ENCODE peak calls at places on chromosomes 16 and 17, in nine cellular contexts. One of them, this sample, is unnamed.

GRCh38 chr16:81599034-81599744 is 154.6 kb downstream of the CMIP start:
- DNase-seq in H9: no peak
- DNase-seq in neural progenitor cell: no peak
- DNase-seq in mesenchymal stem cell: no peak
- DNase-seq in stomach: peak; percentile 75
- DNase-seq in esophagus squamous epithelium: no peak
- DNase-seq in cardiac muscle cell: no peak
- DNase-seq in lower lobe of right lung: no peak
- DNase-seq in osteoblast: peak; percentile 18
- DNase-seq in this sample: no peak

GRCh38 chr16:3698941-3699340 is 18.4 kb downstream of the TRAP1 start:
- DNase-seq in osteoblast: no peak
- DNase-seq in cardiac muscle cell: no peak
- DNase-seq in esophagus squamous epithelium: no peak
- DNase-seq in H9: no peak
- DNase-seq in stomach: no peak
- DNase-seq in mesenchymal stem cell: no peak
- DNase-seq in neural progenitor cell: no peak
- DNase-seq in lower lobe of right lung: no peak
- DNase-seq in this sample: no peak

GRCh38 chr16:1913327-1914083 is 4.7 kb downstream of the HS3ST6 start:
- DNase-seq in stomach: peak; percentile 83
- DNase-seq in neural progenitor cell: peak; percentile 1
- DNase-seq in cardiac muscle cell: no peak
- DNase-seq in osteoblast: peak; percentile 84
- DNase-seq in mesenchymal stem cell: no peak
- DNase-seq in esophagus squamous epithelium: no peak
- DNase-seq in lower lobe of right lung: peak; percentile 79
- DNase-seq in H9: no peak
- DNase-seq in this sample: no peak

GRCh38 chr17:2158011-2158410 is 103.1 kb downstream of the HIC1 start:
- DNase-seq in mesenchymal stem cell: peak; percentile 97
- DNase-seq in lower lobe of right lung: no peak
- DNase-seq in osteoblast: peak; percentile 77
- DNase-seq in neural progenitor cell: no peak
- DNase-seq in stomach: no peak
- DNase-seq in esophagus squamous epithelium: no peak
- DNase-seq in cardiac muscle cell: no peak
- DNase-seq in H9: no peak
- DNase-seq in this sample: no peak

GRCh38 chr16:69310479-69311114 is 553 bp upstream of the VPS4A start:
- DNase-seq in mesenchymal stem cell: no peak
- DNase-seq in osteoblast: no peak
- DNase-seq in H9: no peak
- DNase-seq in cardiac muscle cell: no peak
- DNase-seq in stomach: no peak
- DNase-seq in lower lobe of right lung: no peak
- DNase-seq in esophagus squamous epithelium: no peak
- DNase-seq in neural progenitor cell: no peak
- DNase-seq in this sample: no peak

GRCh38 chr16:86030116-86030515 is 131.2 kb downstream of the IRF8 start:
- DNase-seq in mesenchymal stem cell: no peak
- DNase-seq in cardiac muscle cell: no peak
- DNase-seq in H9: no peak
- DNase-seq in neural progenitor cell: no peak
- DNase-seq in stomach: no peak
- DNase-seq in osteoblast: no peak
- DNase-seq in esophagus squamous epithelium: no peak
- DNase-seq in lower lobe of right lung: no peak
- DNase-seq in this sample: peak; percentile 11

GRCh38 chr16:75317101-75317522 is 65.7 kb upstream of the BCAR1 start:
- DNase-seq in cardiac muscle cell: no peak
- DNase-seq in lower lobe of right lung: no peak
- DNase-seq in mesenchymal stem cell: peak; percentile 42
- DNase-seq in stomach: no peak
- DNase-seq in neural progenitor cell: no peak
- DNase-seq in osteoblast: no peak
- DNase-seq in esophagus squamous epithelium: no peak
- DNase-seq in H9: no peak
- DNase-seq in this sample: no peak

GRCh38 chr16:21990381-21990944 is 10.5 kb downstream of the PDZD9 start:
- DNase-seq in osteoblast: no peak
- DNase-seq in cardiac muscle cell: no peak
- DNase-seq in esophagus squamous epithelium: no peak
- DNase-seq in mesenchymal stem cell: no peak
- DNase-seq in stomach: no peak
- DNase-seq in neural progenitor cell: no peak
- DNase-seq in H9: no peak
- DNase-seq in lower lobe of right lung: no peak
- DNase-seq in this sample: no peak

GRCh38 chr17:78818932-78819331 is 21.7 kb downstream of the USP36 start:
- DNase-seq in stomach: peak; percentile 33
- DNase-seq in lower lobe of right lung: no peak
- DNase-seq in mesenchymal stem cell: peak; percentile 28
- DNase-seq in cardiac muscle cell: no peak
- DNase-seq in neural progenitor cell: no peak
- DNase-seq in osteoblast: no peak
- DNase-seq in H9: no peak
- DNase-seq in esophagus squamous epithelium: no peak
- DNase-seq in this sample: no peak

GRCh38 chr17:4541041-4541327 is 14.2 kb downstream of the MYBBP1A start:
- DNase-seq in esophagus squamous epithelium: no peak
- DNase-seq in lower lobe of right lung: no peak
- DNase-seq in stomach: no peak
- DNase-seq in neural progenitor cell: no peak
- DNase-seq in cardiac muscle cell: no peak
- DNase-seq in osteoblast: no peak
- DNase-seq in H9: no peak
- DNase-seq in mesenchymal stem cell: no peak
- DNase-seq in this sample: no peak

GRCh38 chr17:4541328-4542002 is 13.7 kb downstream of the MYBBP1A start:
- DNase-seq in lower lobe of right lung: peak; percentile 45
- DNase-seq in osteoblast: peak; percentile 85
- DNase-seq in H9: no peak
- DNase-seq in stomach: no peak
- DNase-seq in esophagus squamous epithelium: no peak
- DNase-seq in neural progenitor cell: no peak
- DNase-seq in cardiac muscle cell: no peak
- DNase-seq in mesenchymal stem cell: no peak
- DNase-seq in this sample: no peak

GRCh38 chr17:4539025-4539424 is 16.2 kb downstream of the MYBBP1A start:
- DNase-seq in lower lobe of right lung: no peak
- DNase-seq in esophagus squamous epithelium: no peak
- DNase-seq in stomach: no peak
- DNase-seq in mesenchymal stem cell: no peak
- DNase-seq in H9: no peak
- DNase-seq in osteoblast: peak; percentile 91
- DNase-seq in neural progenitor cell: no peak
- DNase-seq in cardiac muscle cell: no peak
- DNase-seq in this sample: no peak

GRCh38 chr17:4539576-4540223 is 15.5 kb downstream of the MYBBP1A start:
- DNase-seq in H9: no peak
- DNase-seq in lower lobe of right lung: no peak
- DNase-seq in stomach: no peak
- DNase-seq in esophagus squamous epithelium: no peak
- DNase-seq in osteoblast: no peak
- DNase-seq in cardiac muscle cell: no peak
- DNase-seq in mesenchymal stem cell: no peak
- DNase-seq in neural progenitor cell: no peak
- DNase-seq in this sample: no peak

DNA sequence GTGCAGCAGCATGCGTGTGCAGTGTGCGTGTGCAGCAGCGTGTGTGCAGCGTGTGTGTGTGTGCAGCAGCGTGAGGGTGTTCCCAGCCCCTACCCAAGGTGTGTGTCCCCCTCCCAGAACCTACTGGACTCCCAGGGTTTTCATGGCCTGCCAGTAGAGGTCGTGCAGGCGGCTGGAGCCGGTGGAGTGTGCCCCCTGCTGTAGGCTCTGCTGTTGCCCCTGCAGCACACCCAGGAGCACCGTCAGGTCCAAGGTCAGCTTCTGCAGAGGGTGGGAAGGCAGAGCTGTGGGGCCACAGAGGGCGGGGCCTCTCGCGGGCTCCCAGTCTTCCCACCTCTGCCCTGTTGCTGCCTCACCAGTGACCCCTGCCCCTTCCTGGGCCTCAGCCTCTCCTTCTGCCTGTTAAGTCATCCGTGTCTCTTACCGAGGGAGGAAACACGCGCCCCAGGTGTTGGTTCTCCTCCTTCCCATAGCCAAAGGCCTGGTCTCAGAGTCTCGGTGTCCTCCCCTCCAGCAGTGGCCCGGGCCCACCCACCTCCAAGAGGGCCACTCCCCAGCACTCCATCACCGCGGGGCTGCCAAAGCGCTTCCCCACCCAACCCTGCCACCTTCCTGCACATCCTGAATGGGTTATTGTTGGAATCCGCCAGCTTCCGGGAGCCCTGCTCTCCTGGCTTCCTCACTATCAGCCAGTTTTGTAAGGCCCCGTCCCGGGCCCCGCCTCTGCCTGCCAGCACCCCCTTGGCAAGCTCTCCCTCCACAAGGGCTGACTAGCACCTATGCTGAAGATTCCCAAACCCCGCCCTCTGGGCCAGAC is 14.8 kb downstream of the MYBBP1A start:
- DNase-seq in mesenchymal stem cell: no peak
- DNase-seq in H9: peak; percentile 68
- DNase-seq in neural progenitor cell: no peak
- DNase-seq in esophagus squamous epithelium: no peak
- DNase-seq in cardiac muscle cell: no peak
- DNase-seq in osteoblast: peak; percentile 91
- DNase-seq in stomach: peak; percentile 56
- DNase-seq in lower lobe of right lung: peak; percentile 55
- DNase-seq in this sample: peak; percentile 84
- H3K27ac ChIP-seq in mesenchymal stem cell: no peak overlapping the region
- H3K27ac ChIP-seq in H9: no peak overlapping the region
- H3K27ac ChIP-seq in neural progenitor cell: no peak overlapping the region
- H3K27ac ChIP-seq in esophagus squamous epithelium: peak overlapping the region; percentile 17
- H3K27ac ChIP-seq in cardiac muscle cell: no peak overlapping the region
- H3K27ac ChIP-seq in osteoblast: no peak overlapping the region
- H3K27ac ChIP-seq in stomach: peak overlapping the region; percentile 18
- H3K27ac ChIP-seq in lower lobe of right lung: peak overlapping the region; percentile 77
- H3K27ac ChIP-seq in this sample: no peak overlapping the region

DNA sequence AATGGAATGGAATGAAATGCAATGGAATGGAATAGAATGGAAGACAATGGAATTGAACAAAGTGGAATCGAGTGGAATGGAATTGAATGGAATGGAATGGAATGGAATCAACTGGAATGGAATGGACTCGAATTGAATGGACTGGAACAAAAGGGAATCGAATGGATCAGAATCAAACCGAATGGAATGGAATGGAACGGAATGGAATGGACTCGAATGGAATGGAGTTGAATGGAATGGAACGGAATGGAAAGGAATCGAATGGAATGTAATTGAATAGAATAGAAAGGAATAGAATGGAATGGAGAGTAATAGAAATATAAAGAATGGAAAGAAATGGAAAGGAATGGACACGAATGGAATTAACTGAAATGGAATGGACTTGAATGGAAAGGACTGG is 475.2 kb upstream of the WSB1 start:
- DNase-seq in H9: no peak
- DNase-seq in mesenchymal stem cell: peak; percentile 16
- DNase-seq in cardiac muscle cell: no peak
- DNase-seq in neural progenitor cell: peak; percentile 4
- DNase-seq in lower lobe of right lung: no peak
- DNase-seq in osteoblast: no peak
- DNase-seq in stomach: no peak
- DNase-seq in esophagus squamous epithelium: no peak
- DNase-seq in this sample: no peak
- H3K9me3 ChIP-seq in H9: peaks cover 100% of the 10 kb centered on the region
- H3K9me3 ChIP-seq in mesenchymal stem cell: peaks cover 96% of the 10 kb centered on the region
- H3K9me3 ChIP-seq in cardiac muscle cell: peaks cover 8% of the 10 kb centered on the region
- H3K9me3 ChIP-seq in neural progenitor cell: peaks cover 53% of the 10 kb centered on the region
- H3K9me3 ChIP-seq in lower lobe of right lung: peaks cover 87% of the 10 kb centered on the region
- H3K9me3 ChIP-seq in osteoblast: peaks cover 20% of the 10 kb centered on the region
- H3K9me3 ChIP-seq in stomach: peaks cover 95% of the 10 kb centered on the region
- H3K9me3 ChIP-seq in esophagus squamous epithelium: no peaks in the 10 kb centered on the region
- H3K9me3 ChIP-seq in this sample: peaks cover 100% of the 10 kb centered on the region

GRCh38 chr17:48491527-48492273 is 39.1 kb downstream of the HOXB1 start:
- DNase-seq in cardiac muscle cell: no peak
- DNase-seq in esophagus squamous epithelium: no peak
- DNase-seq in lower lobe of right lung: no peak
- DNase-seq in H9: no peak
- DNase-seq in osteoblast: no peak
- DNase-seq in mesenchymal stem cell: peak; percentile 85
- DNase-seq in stomach: no peak
- DNase-seq in neural progenitor cell: no peak
- DNase-seq in this sample: no peak

GRCh38 chr17:48497103-48497502 is 33.7 kb downstream of the HOXB1 start:
- DNase-seq in esophagus squamous epithelium: no peak
- DNase-seq in mesenchymal stem cell: peak; percentile 86
- DNase-seq in stomach: no peak
- DNase-seq in neural progenitor cell: no peak
- DNase-seq in cardiac muscle cell: no peak
- DNase-seq in lower lobe of right lung: no peak
- DNase-seq in H9: no peak
- DNase-seq in osteoblast: peak; percentile 76
- DNase-seq in this sample: no peak

GRCh38 chr17:48492401-48493298 is 38.2 kb downstream of the HOXB1 start:
- DNase-seq in stomach: peak; percentile 69
- DNase-seq in lower lobe of right lung: peak; percentile 72
- DNase-seq in esophagus squamous epithelium: no peak
- DNase-seq in neural progenitor cell: peak; percentile 72
- DNase-seq in osteoblast: peak; percentile 92
- DNase-seq in H9: peak; percentile 69
- DNase-seq in mesenchymal stem cell: peak; percentile 91
- DNase-seq in cardiac muscle cell: peak; percentile 88
- DNase-seq in this sample: peak; percentile 91

GRCh38 chr17:48490391-48491026 is 40.3 kb downstream of the HOXB1 start:
- DNase-seq in neural progenitor cell: no peak
- DNase-seq in mesenchymal stem cell: no peak
- DNase-seq in stomach: no peak
- DNase-seq in osteoblast: no peak
- DNase-seq in H9: no peak
- DNase-seq in cardiac muscle cell: no peak
- DNase-seq in esophagus squamous epithelium: no peak
- DNase-seq in lower lobe of right lung: no peak
- DNase-seq in this sample: no peak

GRCh38 chr17:48494335-48494734 is 36.5 kb downstream of the HOXB1 start:
- DNase-seq in stomach: no peak
- DNase-seq in neural progenitor cell: no peak
- DNase-seq in mesenchymal stem cell: peak; percentile 87
- DNase-seq in lower lobe of right lung: no peak
- DNase-seq in H9: no peak
- DNase-seq in cardiac muscle cell: no peak
- DNase-seq in osteoblast: peak; percentile 89
- DNase-seq in esophagus squamous epithelium: no peak
- DNase-seq in this sample: no peak
- H3K27ac ChIP-seq in stomach: no peak overlapping the region
- H3K27ac ChIP-seq in neural progenitor cell: no peak overlapping the region
- H3K27ac ChIP-seq in mesenchymal stem cell: no peak overlapping the region
- H3K27ac ChIP-seq in lower lobe of right lung: no peak overlapping the region
- H3K27ac ChIP-seq in H9: no peak overlapping the region
- H3K27ac ChIP-seq in cardiac muscle cell: no peak overlapping the region
- H3K27ac ChIP-seq in osteoblast: no peak overlapping the region
- H3K27ac ChIP-seq in esophagus squamous epithelium: no peak overlapping the region
- H3K27ac ChIP-seq in this sample: no peak overlapping the region

DNA sequence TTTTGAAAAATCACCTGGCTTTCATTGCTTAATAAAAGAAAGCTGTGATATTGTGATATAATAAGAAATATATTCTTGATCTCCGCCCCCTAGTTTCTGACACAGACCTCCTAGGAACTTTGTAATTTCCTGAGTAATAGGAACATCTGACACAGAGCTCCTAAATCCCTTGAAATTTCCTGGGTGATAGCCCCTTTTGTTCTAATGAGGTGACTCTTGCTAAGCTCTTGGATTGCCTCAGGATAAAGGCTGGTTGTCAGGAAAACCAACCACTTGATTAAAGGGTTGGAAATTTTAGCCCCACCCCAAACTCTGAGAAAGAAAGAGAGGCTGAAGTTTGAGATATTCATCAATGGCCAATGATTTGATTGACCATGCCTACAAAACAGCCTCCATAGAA is 326.4 kb upstream of the KIF2B start:
- DNase-seq in cardiac muscle cell: no peak
- DNase-seq in H9: no peak
- DNase-seq in esophagus squamous epithelium: no peak
- DNase-seq in stomach: no peak
- DNase-seq in lower lobe of right lung: no peak
- DNase-seq in osteoblast: no peak
- DNase-seq in mesenchymal stem cell: no peak
- DNase-seq in neural progenitor cell: peak; percentile 69
- DNase-seq in this sample: no peak
- H3K9me3 ChIP-seq in cardiac muscle cell: no peaks in the 10 kb centered on the region
- H3K9me3 ChIP-seq in H9: no peaks in the 10 kb centered on the region
- H3K9me3 ChIP-seq in esophagus squamous epithelium: no peaks in the 10 kb centered on the region
- H3K9me3 ChIP-seq in stomach: no peaks in the 10 kb centered on the region
- H3K9me3 ChIP-seq in lower lobe of right lung: no peaks in the 10 kb centered on the region
- H3K9me3 ChIP-seq in osteoblast: peaks cover 2% of the 10 kb centered on the region
- H3K9me3 ChIP-seq in mesenchymal stem cell: no peaks in the 10 kb centered on the region
- H3K9me3 ChIP-seq in neural progenitor cell: no peaks in the 10 kb centered on the region
- H3K9me3 ChIP-seq in this sample: no peaks in the 10 kb centered on the region

This sample was measured in endodermal cell.